ENCODE peak calls at places on chromosome X, in nine cellular contexts. I is fibroblast of mammary gland; H is bronchial epithelial cell; S is HCT116; R is GM04504; M is T-cell; N is cardiac fibroblast; U is B cell; P is activated CD4-positive, CD25-positive, alpha-beta regulatory T cell. J is an unnamed sample.

GRCh38 chrX:35728481-35728880 is 69.7 kb upstream of the MAGEB16 start:
- DNase-seq in M (no peak), H (no peak), P (no peak), I (no peak), S (no peak), R (no peak), N (no peak), U (no peak), J (no peak)

GRCh38 chrX:106952988-106953387 is 32.8 kb downstream of the CLDN2 start:
- DNase-seq in N (peak; percentile 53), I (peak; percentile 41), U (no peak), S (no peak), M (no peak), P (no peak), R (no peak), H (peak; percentile 28), J (no peak)

GRCh38 chrX:17031827-17032226 is 85.4 kb downstream of the REPS2 start:
- DNase-seq in H (no peak), I (no peak), P (no peak), S (no peak), M (no peak), U (no peak), N (no peak), R (no peak), J (no peak)

GRCh38 chrX:130111220-130111934 is 1.1 kb upstream of the ELF4 start:
- DNase-seq in U (no peak), H (peak; percentile 60), N (no peak), P (no peak), I (no peak), M (no peak), R (no peak), S (no peak), J (peak; percentile 74)

GRCh38 chrX:11632732-11633131 is 33.0 kb downstream of the ARHGAP6 start:
- DNase-seq in R (no peak), I (no peak), N (no peak), S (no peak), M (no peak), P (no peak), U (no peak), H (no peak), J (no peak)

GRCh38 chrX:56233682-56234081 is 1.5 kb downstream of the KLF8 start:
- DNase-seq in I (peak; percentile 80), P (no peak), M (no peak), N (peak; percentile 63), H (peak; percentile 79), R (no peak), S (peak; percentile 29), U (no peak), J (peak; percentile 84)

GRCh38 chrX:2351999-2352995 is 148.5 kb downstream of the DHRSX start:
- DNase-seq in R (peak; percentile 77), M (no peak), P (no peak), H (peak; percentile 22), U (no peak), I (peak; percentile 98), N (peak; percentile 85), S (no peak), J (no peak)

GRCh38 chrX:94655180-94655579 is 981.2 kb downstream of the FAM133A start:
- DNase-seq in U (no peak), N (no peak), M (no peak), I (no peak), S (no peak), P (no peak), H (no peak), R (no peak), J (no peak)

GRCh38 chrX:65985211-65985610 is 54.7 kb downstream of the VSIG4 start:
- DNase-seq in I (no peak), R (no peak), N (no peak), P (no peak), H (no peak), M (no peak), S (no peak), U (no peak), J (no peak)

GRCh38 chrX:24153175-24153795 is 3.8 kb downstream of the ZFX start:
- DNase-seq in M (no peak), I (peak; percentile 57), H (no peak), P (no peak), N (peak; percentile 55), R (no peak), U (no peak), S (no peak), J (peak; percentile 58)

GRCh38 chrX:130834149-130834548 is 68.9 kb downstream of the ENOX2 start:
- DNase-seq in H (no peak), N (no peak), M (no peak), P (no peak), S (no peak), R (no peak), U (no peak), I (no peak), J (no peak)

GRCh38 chrX:81925812-81926211 is 723.9 kb downstream of the SH3BGRL start:
- DNase-seq in I (no peak), U (no peak), H (no peak), R (no peak), M (no peak), S (no peak), P (no peak), N (no peak), J (no peak)

J was measured in kidney.